ENCODE peak calls at places on chromosomes 2 and 18, in seven cellular contexts. One of them, this sample, is unnamed.

GRCh38 chr2:61617610-61618009 is 79.5 kb upstream of the XPO1 start:
- DNase-seq in mesothelial cell of epicardium: no peak
- DNase-seq in RWPE2: no peak
- DNase-seq in psoas muscle: no peak
- DNase-seq in mammary epithelial cell: no peak
- DNase-seq in hepatocyte: no peak
- DNase-seq in GM23338: no peak
- DNase-seq in this sample: no peak

GRCh38 chr2:190366248-190366753 is 22.9 kb downstream of the INPP1 start:
- DNase-seq in mesothelial cell of epicardium: no peak
- DNase-seq in mammary epithelial cell: no peak
- DNase-seq in RWPE2: no peak
- DNase-seq in GM23338: no peak
- DNase-seq in psoas muscle: no peak
- DNase-seq in hepatocyte: no peak
- DNase-seq in this sample: no peak

GRCh38 chr18:78974115-78974740 is 5.4 kb upstream of the SALL3 start:
- DNase-seq in hepatocyte: no peak
- DNase-seq in mesothelial cell of epicardium: no peak
- DNase-seq in RWPE2: no peak
- DNase-seq in GM23338: peak
- DNase-seq in mammary epithelial cell: no peak
- DNase-seq in psoas muscle: no peak
- DNase-seq in this sample: peak

GRCh38 chr2:119545076-119545475 is 827 bp downstream of the CFAP221 start:
- DNase-seq in hepatocyte: no peak
- DNase-seq in GM23338: no peak
- DNase-seq in mesothelial cell of epicardium: no peak
- DNase-seq in mammary epithelial cell: no peak
- DNase-seq in psoas muscle: no peak
- DNase-seq in RWPE2: no peak
- DNase-seq in this sample: no peak

GRCh38 chr2:23460983-23461382 is 76.0 kb downstream of the KLHL29 start:
- DNase-seq in mesothelial cell of epicardium: peak
- DNase-seq in mammary epithelial cell: no peak
- DNase-seq in GM23338: no peak
- DNase-seq in hepatocyte: no peak
- DNase-seq in psoas muscle: no peak
- DNase-seq in RWPE2: no peak
- DNase-seq in this sample: no peak

GRCh38 chr2:112627060-112628040 is 18.4 kb upstream of the SLC20A1 start:
- DNase-seq in mammary epithelial cell: peak
- DNase-seq in mesothelial cell of epicardium: no peak
- DNase-seq in GM23338: no peak
- DNase-seq in hepatocyte: peak
- DNase-seq in psoas muscle: peak
- DNase-seq in RWPE2: peak
- DNase-seq in this sample: no peak

GRCh38 chr18:27808678-27809077 is 368.3 kb downstream of the CDH2 start:
- DNase-seq in hepatocyte: no peak
- DNase-seq in mammary epithelial cell: peak
- DNase-seq in GM23338: no peak
- DNase-seq in mesothelial cell of epicardium: no peak
- DNase-seq in psoas muscle: no peak
- DNase-seq in RWPE2: no peak
- DNase-seq in this sample: no peak

GRCh38 chr2:86360781-86361180 is 23.4 kb upstream of the REEP1 start:
- DNase-seq in hepatocyte: no peak
- DNase-seq in GM23338: peak
- DNase-seq in RWPE2: no peak
- DNase-seq in mammary epithelial cell: no peak
- DNase-seq in psoas muscle: no peak
- DNase-seq in mesothelial cell of epicardium: no peak
- DNase-seq in this sample: no peak

GRCh38 chr2:36379710-36380448 is 24.3 kb downstream of the CRIM1 start:
- DNase-seq in mammary epithelial cell: peak
- DNase-seq in mesothelial cell of epicardium: no peak
- DNase-seq in RWPE2: no peak
- DNase-seq in hepatocyte: no peak
- DNase-seq in psoas muscle: no peak
- DNase-seq in GM23338: no peak
- DNase-seq in this sample: no peak

GRCh38 chr2:120570001-120570400 is 165.7 kb upstream of the GLI2 start:
- DNase-seq in GM23338: no peak
- DNase-seq in psoas muscle: no peak
- DNase-seq in hepatocyte: no peak
- DNase-seq in mesothelial cell of epicardium: no peak
- DNase-seq in mammary epithelial cell: no peak
- DNase-seq in RWPE2: no peak
- DNase-seq in this sample: no peak

GRCh38 chr2:203852760-203853159 is 14.8 kb upstream of the CTLA4 start:
- DNase-seq in psoas muscle: no peak
- DNase-seq in hepatocyte: no peak
- DNase-seq in mammary epithelial cell: no peak
- DNase-seq in GM23338: no peak
- DNase-seq in mesothelial cell of epicardium: no peak
- DNase-seq in RWPE2: no peak
- DNase-seq in this sample: no peak

GRCh38 chr2:71505086-71505769 is 51.9 kb downstream of the DYSF start:
- DNase-seq in GM23338: no peak
- DNase-seq in hepatocyte: peak
- DNase-seq in RWPE2: no peak
- DNase-seq in mammary epithelial cell: no peak
- DNase-seq in mesothelial cell of epicardium: peak
- DNase-seq in psoas muscle: peak
- DNase-seq in this sample: no peak

GRCh38 chr18:45527891-45528290 is 87.4 kb upstream of the SLC14A2 start:
- DNase-seq in psoas muscle: no peak
- DNase-seq in mammary epithelial cell: no peak
- DNase-seq in GM23338: no peak
- DNase-seq in RWPE2: no peak
- DNase-seq in mesothelial cell of epicardium: no peak
- DNase-seq in hepatocyte: no peak
- DNase-seq in this sample: no peak

GRCh38 chr2:133747965-133748700 is 179.9 kb upstream of the NCKAP5 start:
- DNase-seq in RWPE2: no peak
- DNase-seq in GM23338: no peak
- DNase-seq in mesothelial cell of epicardium: no peak
- DNase-seq in psoas muscle: no peak
- DNase-seq in hepatocyte: no peak
- DNase-seq in mammary epithelial cell: no peak
- DNase-seq in this sample: no peak

GRCh38 chr2:74845991-74846390 is 12.1 kb downstream of the HK2 start:
- DNase-seq in psoas muscle: no peak
- DNase-seq in mesothelial cell of epicardium: no peak
- DNase-seq in mammary epithelial cell: no peak
- DNase-seq in hepatocyte: no peak
- DNase-seq in RWPE2: no peak
- DNase-seq in GM23338: no peak
- DNase-seq in this sample: no peak

GRCh38 chr18:44943201-44943881 is 262.7 kb downstream of the SETBP1 start:
- DNase-seq in psoas muscle: no peak
- DNase-seq in mammary epithelial cell: peak
- DNase-seq in GM23338: peak
- DNase-seq in hepatocyte: peak
- DNase-seq in mesothelial cell of epicardium: no peak
- DNase-seq in RWPE2: no peak
- DNase-seq in this sample: peak

GRCh38 chr2:18639756-18640453 is 50.5 kb upstream of the NT5C1B start:
- DNase-seq in GM23338: no peak
- DNase-seq in mesothelial cell of epicardium: no peak
- DNase-seq in psoas muscle: peak
- DNase-seq in RWPE2: no peak
- DNase-seq in mammary epithelial cell: peak
- DNase-seq in hepatocyte: peak
- DNase-seq in this sample: no peak

GRCh38 chr2:218022131-218022850 is 19.5 kb upstream of the TNS1 start:
- DNase-seq in GM23338: no peak
- DNase-seq in mesothelial cell of epicardium: no peak
- DNase-seq in psoas muscle: no peak
- DNase-seq in hepatocyte: no peak
- DNase-seq in RWPE2: peak
- DNase-seq in mammary epithelial cell: no peak
- DNase-seq in this sample: no peak

GRCh38 chr2:111200333-111200879 is 79.7 kb downstream of the BCL2L11 start:
- DNase-seq in GM23338: peak
- DNase-seq in RWPE2: no peak
- DNase-seq in mesothelial cell of epicardium: no peak
- DNase-seq in mammary epithelial cell: no peak
- DNase-seq in psoas muscle: no peak
- DNase-seq in hepatocyte: no peak
- DNase-seq in this sample: no peak

GRCh38 chr18:40413160-40413559 is 1541.9 kb upstream of the PIK3C3 start:
- DNase-seq in hepatocyte: peak
- DNase-seq in mammary epithelial cell: no peak
- DNase-seq in mesothelial cell of epicardium: peak
- DNase-seq in RWPE2: no peak
- DNase-seq in GM23338: peak
- DNase-seq in psoas muscle: no peak
- DNase-seq in this sample: peak

GRCh38 chr2:7025098-7025497 is 107.9 kb downstream of the RNF144A start:
- DNase-seq in hepatocyte: no peak
- DNase-seq in GM23338: no peak
- DNase-seq in RWPE2: no peak
- DNase-seq in mesothelial cell of epicardium: no peak
- DNase-seq in mammary epithelial cell: no peak
- DNase-seq in psoas muscle: no peak
- DNase-seq in this sample: no peak

GRCh38 chr2:200735061-200735460 is 76.6 kb upstream of the BZW1 start:
- DNase-seq in RWPE2: no peak
- DNase-seq in mammary epithelial cell: no peak
- DNase-seq in psoas muscle: no peak
- DNase-seq in GM23338: no peak
- DNase-seq in hepatocyte: no peak
- DNase-seq in mesothelial cell of epicardium: no peak
- DNase-seq in this sample: no peak

GRCh38 chr2:17539993-17540812 is at the start of gene VSNL1:
- DNase-seq in GM23338: peak
- DNase-seq in psoas muscle: peak
- DNase-seq in RWPE2: peak
- DNase-seq in mammary epithelial cell: peak
- DNase-seq in mesothelial cell of epicardium: peak
- DNase-seq in hepatocyte: peak
- DNase-seq in this sample: peak

GRCh38 chr18:49055787-49056186 is 105.0 kb upstream of the SMAD7 start:
- DNase-seq in hepatocyte: no peak
- DNase-seq in GM23338: no peak
- DNase-seq in mesothelial cell of epicardium: no peak
- DNase-seq in mammary epithelial cell: peak
- DNase-seq in psoas muscle: peak
- DNase-seq in RWPE2: no peak
- DNase-seq in this sample: no peak

GRCh38 chr2:197786010-197786877 is 1.1 kb upstream of the BOLL start:
- DNase-seq in GM23338: peak
- DNase-seq in mammary epithelial cell: no peak
- DNase-seq in hepatocyte: peak
- DNase-seq in mesothelial cell of epicardium: no peak
- DNase-seq in RWPE2: peak
- DNase-seq in psoas muscle: peak
- DNase-seq in this sample: peak

GRCh38 chr2:130768191-130768855 is 13.0 kb downstream of the AMER3 start:
- DNase-seq in mammary epithelial cell: no peak
- DNase-seq in RWPE2: no peak
- DNase-seq in hepatocyte: no peak
- DNase-seq in mesothelial cell of epicardium: no peak
- DNase-seq in psoas muscle: no peak
- DNase-seq in GM23338: peak
- DNase-seq in this sample: no peak
- TF ChIP-seq CTCF in mammary epithelial cell: peak
- TF ChIP-seq CTCF in RWPE2: no peak
- TF ChIP-seq CTCF in hepatocyte: no peak
- TF ChIP-seq CTCF in mesothelial cell of epicardium: no peak
- TF ChIP-seq CTCF in psoas muscle: no peak
- TF ChIP-seq CTCF in GM23338: peak
- TF ChIP-seq CTCF in this sample: no peak

DNA sequence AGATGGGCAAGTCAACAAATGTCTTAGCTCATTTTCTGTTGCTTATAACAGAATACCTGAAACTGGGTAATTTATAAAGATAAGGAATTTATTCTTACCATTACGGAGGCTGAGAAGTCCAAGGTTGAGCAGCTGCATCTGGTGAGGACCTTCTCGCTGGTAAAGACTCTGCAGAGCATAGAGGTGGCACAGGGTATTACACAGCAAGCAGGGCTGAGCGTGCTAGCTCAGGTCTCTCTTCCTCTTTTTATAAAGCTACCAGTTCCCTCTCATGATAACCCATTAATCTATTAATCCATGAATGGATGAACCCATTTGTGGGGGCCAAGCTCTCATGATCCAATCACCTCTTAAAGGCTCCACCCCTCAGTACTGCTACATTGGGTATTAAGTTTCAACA is 109.1 kb downstream of the CDK15 start:
- DNase-seq in hepatocyte: no peak
- DNase-seq in GM23338: no peak
- DNase-seq in mammary epithelial cell: no peak
- DNase-seq in psoas muscle: no peak
- DNase-seq in mesothelial cell of epicardium: no peak
- DNase-seq in RWPE2: no peak
- DNase-seq in this sample: no peak
- TF ChIP-seq CTCF in hepatocyte: no peak
- TF ChIP-seq CTCF in GM23338: peak
- TF ChIP-seq CTCF in mammary epithelial cell: no peak
- TF ChIP-seq CTCF in psoas muscle: no peak
- TF ChIP-seq CTCF in mesothelial cell of epicardium: no peak
- TF ChIP-seq CTCF in RWPE2: no peak
- TF ChIP-seq CTCF in this sample: no peak

GRCh38 chr2:238158807-238159539 is at the start of gene ERFE:
- DNase-seq in GM23338: peak
- DNase-seq in mammary epithelial cell: no peak
- DNase-seq in psoas muscle: peak
- DNase-seq in mesothelial cell of epicardium: peak
- DNase-seq in hepatocyte: peak
- DNase-seq in RWPE2: no peak
- DNase-seq in this sample: peak
- TF ChIP-seq CTCF in GM23338: no peak
- TF ChIP-seq CTCF in mammary epithelial cell: no peak
- TF ChIP-seq CTCF in psoas muscle: peak
- TF ChIP-seq CTCF in mesothelial cell of epicardium: peak
- TF ChIP-seq CTCF in hepatocyte: peak
- TF ChIP-seq CTCF in RWPE2: peak
- TF ChIP-seq CTCF in this sample: peak

DNA sequence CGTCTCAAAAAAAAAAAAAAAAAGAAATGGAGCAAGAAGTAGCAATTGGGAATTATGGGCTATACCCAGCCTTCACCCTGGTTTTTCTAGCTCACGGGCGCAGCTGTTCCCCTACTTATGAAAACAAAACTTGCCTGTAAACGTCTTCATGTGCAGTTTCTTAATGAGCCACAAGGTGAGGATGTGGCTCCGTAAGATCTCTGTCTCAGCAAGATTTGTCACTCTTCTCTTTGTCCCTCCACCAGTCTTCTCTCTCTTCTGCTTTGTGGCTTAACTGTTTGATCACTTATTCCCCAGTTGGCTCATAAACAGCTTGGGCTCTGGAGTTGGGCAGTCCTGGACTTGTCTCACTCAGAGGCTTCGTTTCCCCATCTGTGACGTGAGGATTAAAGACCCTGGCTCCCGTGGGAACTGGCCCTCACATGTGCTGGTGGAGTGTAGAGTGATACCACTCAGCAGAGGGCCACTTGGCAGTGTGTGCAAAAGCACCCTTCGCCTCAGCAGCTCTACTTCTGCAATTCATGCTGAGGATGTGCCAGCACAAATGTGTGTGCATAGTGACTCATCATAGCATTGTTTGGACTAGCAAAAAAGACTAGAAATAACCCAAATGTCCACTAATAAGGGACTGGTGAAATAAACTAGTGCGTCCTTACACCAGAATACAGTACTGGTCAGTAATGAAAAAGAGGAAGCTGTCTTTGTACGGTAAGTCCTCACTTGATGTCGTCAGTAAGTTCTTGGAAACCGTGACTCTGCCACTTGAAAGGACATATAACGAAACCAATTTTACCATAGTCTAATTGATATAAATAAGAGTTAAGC is 8.7 kb downstream of the CEP68 start:
- DNase-seq in mammary epithelial cell: peak
- DNase-seq in mesothelial cell of epicardium: no peak
- DNase-seq in hepatocyte: peak
- DNase-seq in RWPE2: no peak
- DNase-seq in psoas muscle: peak
- DNase-seq in GM23338: peak
- DNase-seq in this sample: peak
- TF ChIP-seq CTCF in mammary epithelial cell: peak
- TF ChIP-seq CTCF in mesothelial cell of epicardium: peak
- TF ChIP-seq CTCF in hepatocyte: peak
- TF ChIP-seq CTCF in RWPE2: peak
- TF ChIP-seq CTCF in psoas muscle: peak
- TF ChIP-seq CTCF in GM23338: peak
- TF ChIP-seq CTCF in this sample: peak

This sample was measured in nephron progenitor cell.